ENCODE peak calls at places on chromosomes 4 and X, in four cellular contexts. F is tibial nerve, N is Calu3, Y is psoas muscle. G is an unnamed sample.

GRCh38 chr4:68535976-68536375 is 40.1 kb downstream of the UGT2B17 start:
- DNase-seq in Y (no peak), F (no peak), N (no peak), G (no peak)

GRCh38 chrX:54920610-54921426 is at the start of gene TRO:
- DNase-seq in N (no peak), Y (no peak), F (no peak), G (no peak)

GRCh38 chrX:76420237-76420636 is 7.3 kb upstream of the MAGEE1 start:
- DNase-seq in N (no peak), F (no peak), Y (no peak), G (no peak)

GRCh38 chr4:10810411-10810810 is 125.8 kb upstream of the CLNK start:
- DNase-seq in Y (no peak), N (no peak), F (no peak), G (no peak)

GRCh38 chrX:52346462-52347165 is 22.2 kb upstream of the XAGE2 start:
- DNase-seq in F (no peak), N (peak; percentile 48), Y (no peak), G (no peak)

GRCh38 chr4:53706422-53707032 is 115.2 kb upstream of the LNX1 start:
- DNase-seq in N (peak; percentile 8), Y (no peak), F (no peak), G (no peak)

GRCh38 chr4:76208005-76208765 is 5.4 kb downstream of the SCARB2 start:
- DNase-seq in Y (peak; percentile 80), F (peak; percentile 71), N (peak; percentile 29), G (peak; percentile 89)

GRCh38 chrX:118974908-118975671 is 672 bp downstream of the LONRF3 start:
- DNase-seq in F (no peak), N (peak; percentile 48), Y (peak; percentile 48), G (peak; percentile 59)

GRCh38 chr4:85966308-85966882 is 393.5 kb downstream of the MAPK10 start:
- DNase-seq in Y (no peak), N (no peak), F (no peak), G (no peak)

GRCh38 chrX:150366951-150367545 is 3.9 kb downstream of the MAMLD1 start:
- DNase-seq in F (no peak), N (no peak), Y (no peak), G (no peak)

DNA sequence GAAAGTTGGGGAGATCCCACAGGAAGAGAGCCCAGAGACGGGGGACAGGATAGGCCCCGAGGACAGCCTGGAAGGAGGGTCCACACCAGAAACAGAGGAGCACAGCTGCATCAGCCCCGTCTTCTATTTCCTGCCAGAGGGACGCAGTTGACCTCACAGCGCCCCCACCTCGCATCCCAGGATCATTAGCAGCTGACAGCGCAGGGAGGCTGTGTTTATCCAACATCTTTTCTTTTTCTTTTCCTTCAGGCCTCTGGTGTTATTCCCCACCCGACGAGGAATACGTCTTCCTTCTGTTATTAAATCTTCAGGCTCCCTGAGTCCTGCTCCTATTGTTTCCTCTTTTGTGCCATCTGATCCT is 75.4 kb downstream of the DCHS2 start:
- DNase-seq in Y (peak; percentile 23), F (no peak), N (peak; percentile 3), G (no peak)
- TF ChIP-seq CTCF in Y (no peak), F (no peak), N (no peak), G (no peak)

GRCh38 chr4:16140520-16141249 is 56.9 kb upstream of the PROM1 start:
- DNase-seq in Y (no peak), F (no peak), N (peak; percentile 80), G (no peak)
- TF ChIP-seq CTCF in Y (no peak), F (no peak), N (no peak), G (no peak)

DNA sequence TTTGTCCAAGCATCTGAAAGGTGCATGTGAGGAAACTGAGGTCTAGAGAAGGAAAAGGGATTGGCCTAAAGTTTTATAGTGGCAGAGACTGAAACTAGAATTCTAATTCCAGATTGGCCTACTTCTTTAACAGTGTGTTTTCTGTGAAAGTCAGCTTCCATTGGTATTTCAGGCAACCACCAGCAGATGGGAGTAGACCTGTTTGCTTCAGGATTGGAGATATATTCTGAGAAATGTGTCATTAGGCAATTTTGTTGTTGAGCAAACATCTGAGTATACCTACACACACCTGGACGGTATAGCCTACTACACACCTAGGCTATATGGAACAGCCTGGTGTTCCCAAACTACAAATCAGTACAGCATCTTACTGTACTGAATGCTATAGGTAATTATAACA is 207.3 kb upstream of the RADX start:
- DNase-seq in Y (no peak), N (peak; percentile 10), F (no peak), G (no peak)
- TF ChIP-seq CTCF in Y (no peak), N (no peak), F (no peak), G (peak; percentile 34)

GRCh38 chrX:72554448-72555140 is 18.0 kb downstream of the HDAC8 start:
- DNase-seq in F (no peak), Y (no peak), N (peak; percentile 78), G (no peak)
- TF ChIP-seq CTCF in F (no peak), Y (no peak), N (no peak), G (no peak)

G was measured in right lobe of liver.